ENCODE peak calls at places on chromosomes 7 and 10, in seven cellular contexts. J is kidney; Q is GM13977; U is GM12865; Z is SK-MEL-5; C is spleen; L is activated CD4-positive, alpha-beta T cell treated with anti-CD3 and anti-CD28 coated beads for 1 hour. G is an unnamed sample.

GRCh38 chr7:107563761-107564552 is at the start of the genes COG5 and DUS4L:
- DNase-seq in J (peak), Q (peak), U (peak), Z (peak), C (peak), L (peak), G (no peak)

GRCh38 chr10:102396251-102396650 is 746 bp downstream of the NFKB2 start:
- DNase-seq in J (peak), Q (no peak), U (no peak), Z (no peak), C (no peak), L (no peak), G (no peak)

GRCh38 chr7:102140952-102141370 is 145.7 kb upstream of the SH2B2 start:
- DNase-seq in J (no peak), Q (no peak), U (peak), Z (no peak), C (peak), L (no peak), G (no peak)

GRCh38 chr10:92573091-92573797 is 649 bp downstream of the IDE start:
- DNase-seq in J (peak), Q (peak), U (peak), Z (peak), C (peak), L (peak), G (no peak)

GRCh38 chr10:103839867-103840746 is 15.3 kb downstream of the SH3PXD2A start:
- DNase-seq in J (no peak), Q (no peak), U (no peak), Z (no peak), C (peak), L (no peak), G (no peak)

GRCh38 chr7:37409456-37409855 is 39.2 kb downstream of the ELMO1 start:
- DNase-seq in J (no peak), Q (no peak), U (no peak), Z (no peak), C (no peak), L (no peak), G (no peak)

GRCh38 chr7:1819258-1819841 is 149.3 kb downstream of the ELFN1 start:
- DNase-seq in J (peak), Q (no peak), U (no peak), Z (no peak), C (peak), L (no peak), G (no peak)

GRCh38 chr7:100467638-100468373 is 3.7 kb upstream of the SPACDR start:
- DNase-seq in J (peak), Q (no peak), U (no peak), Z (no peak), C (peak), L (no peak), G (no peak)

GRCh38 chr7:35762781-35763180 is 38.1 kb upstream of the SEPTIN7 start:
- DNase-seq in J (no peak), Q (no peak), U (no peak), Z (no peak), C (no peak), L (no peak), G (no peak)

GRCh38 chr7:139825666-139826290 is 3.3 kb upstream of the TBXAS1 start:
- DNase-seq in J (no peak), Q (no peak), U (no peak), Z (no peak), C (no peak), L (no peak), G (no peak)

GRCh38 chr7:2719007-2719406 is 31.0 kb downstream of the AMZ1 start:
- DNase-seq in J (no peak), Q (peak), U (peak), Z (peak), C (peak), L (peak), G (no peak)

GRCh38 chr10:28201666-28202400 is 101.0 kb downstream of the MPP7 start:
- DNase-seq in J (no peak), Q (no peak), U (no peak), Z (no peak), C (no peak), L (no peak), G (no peak)

GRCh38 chr7:39507866-39508551 is 58.2 kb upstream of the YAE1 start:
- DNase-seq in J (no peak), Q (no peak), U (peak), Z (peak), C (peak), L (no peak), G (no peak)

GRCh38 chr7:131844380-131844779 is 288.0 kb upstream of the PODXL start:
- DNase-seq in J (no peak), Q (no peak), U (no peak), Z (no peak), C (no peak), L (no peak), G (no peak)

GRCh38 chr7:150962743-150963399 is 15.2 kb downstream of the KCNH2 start:
- DNase-seq in J (no peak), Q (peak), U (peak), Z (peak), C (peak), L (peak), G (no peak)

GRCh38 chr7:112592565-112592964 is 111.8 kb downstream of the LSMEM1 start:
- DNase-seq in J (no peak), Q (no peak), U (no peak), Z (no peak), C (no peak), L (no peak), G (no peak)

G was measured in HS-5.